ENCODE peak calls at places on chromosome 12, in six cellular contexts. D is A549, P is fibroblast of lung, R is A673, L is MM.1S, B is thoracic aorta. J is an unnamed sample.

GRCh38 chr12:104201238-104202001 is 14.2 kb upstream of the TXNRD1 start:
- DNase-seq in P (peak; percentile 55), D (peak; percentile 86), L (peak; percentile 46), R (peak; percentile 75), B (no peak), J (peak; percentile 51)

GRCh38 chr12:54036620-54037359 is 3.9 kb downstream of the HOXC5 start:
- DNase-seq in R (peak; percentile 73), P (no peak), B (no peak), L (no peak), D (peak; percentile 57), J (no peak)

GRCh38 chr12:15982471-15982870 is 71.3 kb downstream of the DERA start:
- DNase-seq in B (no peak), R (peak; percentile 51), L (no peak), P (peak; percentile 61), D (peak; percentile 18), J (no peak)

GRCh38 chr12:132437252-132438138 is 52.5 kb upstream of the FBRSL1 start:
- DNase-seq in B (no peak), L (no peak), R (peak; percentile 72), P (no peak), D (no peak), J (no peak)

GRCh38 chr12:77625441-77625840 is 205.3 kb upstream of the NAV3 start:
- DNase-seq in L (no peak), P (peak; percentile 93), R (no peak), B (no peak), D (no peak), J (no peak)

GRCh38 chr12:101891462-101891971 is 14.1 kb downstream of the DRAM1 start:
- DNase-seq in B (no peak), L (peak; percentile 25), P (peak; percentile 92), R (peak; percentile 96), D (peak; percentile 67), J (no peak)

GRCh38 chr12:9660046-9660445 is 9.5 kb upstream of the CLEC2D start:
- DNase-seq in D (no peak), P (no peak), L (no peak), B (no peak), R (no peak), J (no peak)

GRCh38 chr12:17372508-17372907 is 717.5 kb downstream of the RERGL start:
- DNase-seq in P (no peak), D (no peak), B (no peak), L (no peak), R (peak; percentile 94), J (no peak)

GRCh38 chr12:91204416-91204815 is 21.8 kb upstream of the DCN start:
- DNase-seq in B (no peak), L (no peak), D (no peak), P (no peak), R (no peak), J (no peak)

GRCh38 chr12:55733021-55733555 is 4.3 kb upstream of the CD63 start:
- DNase-seq in B (no peak), D (no peak), R (no peak), P (no peak), L (no peak), J (no peak)

GRCh38 chr12:40225337-40225983 is 663 bp downstream of the LRRK2 start:
- DNase-seq in R (no peak), D (peak; percentile 17), L (no peak), B (no peak), P (no peak), J (no peak)

GRCh38 chr12:51822956-51823355 is 25.6 kb downstream of the FIGNL2 start:
- DNase-seq in B (no peak), D (no peak), P (no peak), L (no peak), R (no peak), J (no peak)

GRCh38 chr12:96493101-96493500 is 3.7 kb downstream of the CFAP54 start:
- DNase-seq in D (no peak), R (no peak), P (peak; percentile 60), B (no peak), L (no peak), J (no peak)

GRCh38 chr12:42090899-42091298 is 53.8 kb downstream of the GXYLT1 start:
- DNase-seq in L (no peak), R (peak; percentile 81), B (no peak), P (peak; percentile 90), D (no peak), J (no peak)

GRCh38 chr12:11782914-11783420 is 133.5 kb downstream of the ETV6 start:
- DNase-seq in B (no peak), L (no peak), D (no peak), P (no peak), R (no peak), J (no peak)

GRCh38 chr12:96398422-96399080 is 1.7 kb downstream of the CDK17 start:
- DNase-seq in R (no peak), B (no peak), L (peak; percentile 24), D (no peak), P (no peak), J (no peak)

GRCh38 chr12:50056629-50056976 is 793 bp upstream of the ASIC1 start:
- DNase-seq in L (no peak), B (no peak), D (no peak), P (no peak), R (no peak), J (no peak)
- H3K4me3 ChIP-seq in L (peak overlapping the region; percentile 71), B (peak overlapping the region; percentile 84), D (peak overlapping the region; percentile 85), P (peak overlapping the region; percentile 52), R (peak overlapping the region; percentile 71), J (peak overlapping the region; percentile 73)

DNA sequence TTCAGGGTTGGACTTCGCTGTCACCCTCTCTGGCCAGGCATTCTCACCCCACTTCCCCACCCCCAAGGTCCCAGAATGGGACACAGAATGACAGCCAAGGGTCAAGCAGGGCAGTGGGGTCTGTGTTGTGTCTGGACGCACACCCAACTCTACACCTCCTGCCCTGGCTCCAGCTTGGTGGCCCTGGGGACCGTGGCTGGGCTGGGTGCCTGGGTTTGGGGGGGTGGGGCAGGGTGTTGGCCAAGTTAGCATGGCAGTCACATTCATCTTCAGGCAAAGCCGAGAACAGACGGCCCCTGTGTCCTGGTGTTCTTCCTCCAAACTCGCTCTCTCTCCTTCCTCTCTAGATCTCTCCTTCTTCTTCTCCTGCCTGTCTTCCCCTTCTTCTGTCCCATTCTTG is 5.6 kb downstream of the LRP1 start:
- DNase-seq in B (no peak), P (no peak), R (no peak), D (no peak), L (no peak), J (no peak)
- H3K4me1 ChIP-seq in B (peaks cover 74% of the 10 kb centered on the region), P (peaks cover 65% of the 10 kb centered on the region), R (peaks cover 21% of the 10 kb centered on the region), D (peaks cover 48% of the 10 kb centered on the region), L (peaks cover 3% of the 10 kb centered on the region), J (peaks cover 57% of the 10 kb centered on the region)

GRCh38 chr12:69708649-69709048 is 9.5 kb upstream of the BEST3 start:
- DNase-seq in D (peak; percentile 14), P (no peak), R (no peak), L (peak; percentile 26), B (no peak), J (no peak)
- TF ChIP-seq CTCF in D (no peak), P (peak; percentile 3), R (no peak), L (peak; percentile 38), B (no peak), J (no peak)

DNA sequence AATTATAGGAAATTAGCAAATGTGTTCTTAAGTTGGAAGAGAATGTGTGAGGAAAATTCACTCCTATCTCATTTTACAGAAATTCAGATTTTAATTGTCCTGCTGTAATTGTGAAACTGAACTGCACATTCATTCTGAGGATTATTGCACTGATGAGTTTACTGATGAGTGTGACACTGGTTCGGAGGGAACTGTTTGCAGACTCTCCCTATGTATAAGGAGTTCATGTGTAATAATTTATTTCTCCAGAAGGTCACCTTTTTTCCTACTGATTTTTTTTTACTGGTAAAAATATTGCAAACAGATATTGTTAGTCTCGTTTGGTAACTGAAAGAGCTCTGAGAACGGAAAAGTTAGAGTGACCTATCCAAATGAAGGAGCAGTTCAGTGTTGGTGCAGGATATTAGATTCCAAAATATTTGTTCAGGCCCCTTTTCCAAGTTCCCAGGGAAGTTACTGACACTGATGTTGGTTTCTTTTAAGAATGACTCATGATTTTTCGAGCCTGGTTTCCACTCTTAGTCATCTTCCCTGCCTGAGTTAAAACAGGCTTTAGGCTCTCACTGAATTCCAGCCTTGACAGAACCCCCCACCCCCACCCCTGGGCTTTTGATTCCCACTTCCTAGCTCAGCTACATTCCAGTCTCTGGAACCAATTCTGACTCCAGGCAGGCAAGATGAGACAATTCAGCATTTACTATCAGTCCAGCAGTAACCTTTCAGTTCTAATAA is 18.4 kb downstream of the ANO6 start:
- DNase-seq in R (peak; percentile 85), P (peak; percentile 98), L (no peak), B (no peak), D (peak; percentile 91), J (peak; percentile 55)
- H3K4me3 ChIP-seq in R (no peak overlapping the region), P (no peak overlapping the region), L (no peak overlapping the region), B (peak overlapping the region; percentile 48), D (peak overlapping the region; percentile 7), J (no peak overlapping the region)

DNA sequence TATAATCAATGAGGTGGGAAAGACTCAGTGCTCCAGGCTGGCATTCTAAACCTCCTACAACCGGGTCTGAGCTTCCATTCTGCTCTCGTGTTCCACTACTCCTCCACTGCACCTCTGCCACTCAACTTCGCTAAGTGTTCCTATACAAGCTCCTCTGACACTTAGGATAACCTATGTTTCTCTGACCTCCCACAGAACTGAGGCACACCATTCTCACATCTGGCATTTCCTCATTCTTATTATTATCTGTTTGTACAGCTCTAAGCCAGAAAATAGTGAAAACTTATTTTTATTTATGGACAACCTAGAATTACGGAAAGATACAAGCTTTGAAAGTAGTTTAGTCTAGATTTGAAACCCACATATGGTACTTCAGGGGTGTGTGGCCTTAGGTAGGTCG is 127.0 kb downstream of the MED13L start:
- DNase-seq in R (no peak), P (no peak), L (no peak), D (no peak), B (no peak), J (no peak)
- H3K4me1 ChIP-seq in R (peaks cover 59% of the 10 kb centered on the region), P (peaks cover 3% of the 10 kb centered on the region), L (no peaks in the 10 kb centered on the region), D (peaks cover 54% of the 10 kb centered on the region), B (peaks cover 25% of the 10 kb centered on the region), J (peaks cover 17% of the 10 kb centered on the region)

GRCh38 chr12:120998435-120998834 is 17.9 kb downstream of the C12orf43 start:
- DNase-seq in D (no peak), R (no peak), L (no peak), B (no peak), P (no peak), J (no peak)

GRCh38 chr12:121000530-121000929 is 15.8 kb downstream of the C12orf43 start:
- DNase-seq in P (no peak), R (no peak), L (no peak), B (no peak), D (no peak), J (no peak)

GRCh38 chr12:121001060-121001459 is 15.2 kb downstream of the C12orf43 start:
- DNase-seq in P (no peak), L (no peak), D (no peak), B (no peak), R (no peak), J (no peak)

GRCh38 chr12:120997448-120997847 is 18.8 kb downstream of the C12orf43 start:
- DNase-seq in P (no peak), B (no peak), L (no peak), R (no peak), D (no peak), J (no peak)

GRCh38 chr12:120999191-121000120 is 16.8 kb downstream of the C12orf43 start:
- DNase-seq in P (peak; percentile 54), R (no peak), B (no peak), D (no peak), L (no peak), J (no peak)
- TF ChIP-seq CTCF in P (no peak), R (no peak), B (no peak), D (no peak), L (no peak), J (no peak)

J was measured in Caco-2.